ENCODE peak calls at places on chromosomes 13 and 19, in seven cellular contexts. M is OCI-LY7, K is caudate nucleus, T is spleen, X is HCT116, N is substantia nigra, R is A549. L is an unnamed sample.

GRCh38 chr19:33676999-33677665 is 55.4 kb downstream of the CHST8 start:
- DNase-seq in M (no peak), K (no peak), T (peak), X (no peak), N (no peak), R (no peak), L (no peak)

GRCh38 chr19:39183100-39183499 is 13.7 kb upstream of the NCCRP1 start:
- DNase-seq in M (no peak), K (no peak), T (no peak), X (no peak), N (no peak), R (no peak), L (no peak)

GRCh38 chr13:49499889-49500660 is 4.3 kb downstream of the PHF11 start:
- DNase-seq in M (no peak), K (no peak), T (no peak), X (no peak), N (no peak), R (no peak), L (no peak)

GRCh38 chr19:5536337-5536894 is 31.3 kb downstream of the TINCR start:
- DNase-seq in M (no peak), K (peak), T (no peak), X (peak), N (peak), R (peak), L (peak)

GRCh38 chr19:1449467-1450442 is at the start of gene APC2:
- DNase-seq in M (peak), K (peak), T (no peak), X (no peak), N (peak), R (peak), L (peak)

GRCh38 chr13:104143760-104144406 is 1077.7 kb upstream of the SLC10A2 start:
- DNase-seq in M (no peak), K (no peak), T (no peak), X (no peak), N (no peak), R (no peak), L (no peak)

GRCh38 chr13:45194081-45194939 is 6.5 kb downstream of the KCTD4 start:
- DNase-seq in M (no peak), K (peak), T (no peak), X (no peak), N (peak), R (no peak), L (no peak)

GRCh38 chr19:2702170-2703076 is at the start of gene GNG7:
- DNase-seq in M (peak), K (peak), T (peak), X (peak), N (peak), R (peak), L (peak)

GRCh38 chr19:7607874-7608560 is 12.4 kb downstream of the CAMSAP3 start:
- DNase-seq in M (no peak), K (no peak), T (no peak), X (no peak), N (no peak), R (no peak), L (no peak)

GRCh38 chr13:108777421-108778420 is 148.3 kb downstream of the MYO16 start:
- DNase-seq in M (no peak), K (no peak), T (no peak), X (peak), N (no peak), R (peak), L (no peak)

GRCh38 chr13:21625366-21625765 is 21.4 kb upstream of the MICU2 start:
- DNase-seq in M (peak), K (no peak), T (no peak), X (peak), N (no peak), R (peak), L (peak)

GRCh38 chr13:28440774-28441532 is 54.0 kb downstream of the FLT1 start:
- DNase-seq in M (peak), K (no peak), T (no peak), X (no peak), N (no peak), R (no peak), L (no peak)

GRCh38 chr13:111551421-111551820 is 231.0 kb downstream of the TEX29 start:
- DNase-seq in M (no peak), K (no peak), T (no peak), X (no peak), N (no peak), R (no peak), L (no peak)

GRCh38 chr13:45925151-45925550 is 73.6 kb upstream of the SIAH3 start:
- DNase-seq in M (no peak), K (no peak), T (no peak), X (no peak), N (no peak), R (no peak), L (no peak)

GRCh38 chr19:35248310-35249145 is at the start of gene LSR:
- DNase-seq in M (peak), K (no peak), T (peak), X (peak), N (no peak), R (peak), L (peak)

GRCh38 chr19:38699647-38700349 is 44.5 kb downstream of the CAPN12 start:
- DNase-seq in M (no peak), K (no peak), T (no peak), X (no peak), N (no peak), R (no peak), L (no peak)

GRCh38 chr13:28537149-28537548 is 42.2 kb upstream of the FLT1 start:
- DNase-seq in M (no peak), K (no peak), T (no peak), X (no peak), N (no peak), R (no peak), L (no peak)

GRCh38 chr19:1837222-1837565 is 11.1 kb downstream of the REXO1 start:
- DNase-seq in M (no peak), K (no peak), T (no peak), X (no peak), N (no peak), R (no peak), L (no peak)

DNA sequence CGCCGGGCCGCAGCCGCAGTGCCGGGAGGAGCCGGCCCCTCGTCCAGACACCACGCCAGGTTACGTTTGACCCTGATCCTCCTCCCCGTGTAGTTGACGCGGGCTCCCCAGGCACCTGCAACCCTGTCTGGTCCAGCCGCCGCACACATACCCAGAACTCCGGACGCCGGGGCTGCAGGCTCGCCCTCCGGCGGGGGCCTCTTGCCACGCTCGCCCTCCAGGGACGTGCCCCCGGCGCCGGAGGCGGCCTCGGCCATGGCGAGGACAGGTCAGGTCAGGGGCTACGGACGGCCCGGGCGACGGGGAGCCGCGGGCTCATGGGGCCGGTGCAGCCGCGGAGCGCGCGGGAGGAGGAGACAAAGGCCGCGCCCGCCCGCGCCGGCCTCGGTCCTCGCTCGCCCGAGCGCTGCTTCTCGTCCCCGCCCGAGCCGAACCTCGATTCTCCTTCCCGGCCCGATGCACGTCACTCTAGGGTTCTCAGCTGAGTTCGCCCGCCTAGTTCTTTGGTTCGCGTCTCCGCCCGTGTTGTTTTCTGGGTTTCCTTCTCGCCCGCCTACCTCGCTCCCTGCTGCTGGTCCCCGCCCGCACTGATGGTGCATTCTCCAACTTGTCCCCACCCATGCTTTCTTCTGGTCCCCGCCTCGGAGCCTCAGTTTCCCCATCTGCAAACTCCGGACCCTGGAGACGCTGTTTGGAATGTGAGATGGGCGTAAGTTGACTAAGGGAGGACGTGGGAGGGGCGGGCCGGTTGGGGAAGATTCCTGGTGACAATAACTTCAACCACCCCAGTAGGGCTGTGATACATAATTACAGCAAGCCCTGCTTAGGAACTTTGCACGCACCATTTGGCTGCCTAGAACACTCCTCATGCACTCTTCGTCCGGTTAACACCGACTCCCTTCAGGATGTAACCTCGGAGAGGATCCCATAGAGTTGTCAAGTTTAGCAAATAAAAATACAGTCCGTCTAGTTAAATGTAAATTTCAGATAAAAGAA is at the start of gene ANO8:
- DNase-seq in M (peak), K (peak), T (peak), X (peak), N (peak), R (peak), L (peak)
- H3K27ac ChIP-seq in M (peak), K (peak), T (no peak), X (peak), N (peak), R (peak), L (peak)

GRCh38 chr19:51012661-51013190 is 6.8 kb downstream of the KLK10 start:
- DNase-seq in M (no peak), K (no peak), T (no peak), X (no peak), N (no peak), R (no peak), L (no peak)
- H3K27ac ChIP-seq in M (no peak), K (no peak), T (no peak), X (no peak), N (no peak), R (no peak), L (no peak)

GRCh38 chr13:99981115-99982020 is at the start of gene ZIC2:
- DNase-seq in M (no peak), K (no peak), T (peak), X (peak), N (no peak), R (no peak), L (no peak)
- H3K27ac ChIP-seq in M (no peak), K (peak), T (no peak), X (peak), N (no peak), R (peak), L (peak)

GRCh38 chr13:110216006-110216402 is 91.0 kb downstream of the COL4A1 start:
- DNase-seq in M (no peak), K (no peak), T (peak), X (no peak), N (no peak), R (no peak), L (no peak)
- H3K27ac ChIP-seq in M (no peak), K (no peak), T (no peak), X (no peak), N (no peak), R (no peak), L (no peak)

GRCh38 chr19:49818691-49819331 is 722 bp downstream of the MED25 start:
- DNase-seq in M (peak), K (no peak), T (peak), X (no peak), N (no peak), R (no peak), L (no peak)
- H3K27ac ChIP-seq in M (peak), K (peak), T (peak), X (peak), N (peak), R (peak), L (peak)

GRCh38 chr13:48493076-48493765 is 39.7 kb downstream of the RCBTB2 start:
- DNase-seq in M (peak), K (no peak), T (no peak), X (no peak), N (no peak), R (no peak), L (no peak)
- H3K27ac ChIP-seq in M (peak), K (peak), T (no peak), X (no peak), N (peak), R (no peak), L (peak)

L was measured in RWPE1.